ENCODE peak calls at places on chromosomes 4 and X, in six cellular contexts. Y, F, X, I, V and C are unnamed samples.

GRCh38 chr4:66489783-66490452 is 819.6 kb upstream of the EPHA5 start:
- DNase-seq in X (no peak), V (peak), I (peak), Y (peak), F (peak), C (no peak)

GRCh38 chrX:153307546-153308175 is 13.9 kb downstream of the PNMA6F start:
- DNase-seq in F (no peak), Y (no peak), V (peak), X (no peak), I (peak), C (no peak)

GRCh38 chrX:40539214-40540142 is 41.3 kb upstream of the ATP6AP2 start:
- DNase-seq in X (peak), Y (peak), I (peak), V (peak), F (peak), C (peak)

GRCh38 chr4:124278477-124278876 is 434.1 kb downstream of the ANKRD50 start:
- DNase-seq in I (peak), Y (no peak), X (no peak), F (no peak), V (peak), C (no peak)

GRCh38 chr4:675036-675804 is 878 bp downstream of the MYL5 start:
- DNase-seq in X (peak), I (no peak), Y (no peak), V (peak), F (no peak), C (peak)

GRCh38 chr4:52932586-52933482 is 70.7 kb downstream of the RASL11B start:
- DNase-seq in F (no peak), X (no peak), V (peak), Y (peak), I (peak), C (no peak)

GRCh38 chr4:78618426-78618825 is 66.9 kb downstream of the ANXA3 start:
- DNase-seq in F (no peak), V (peak), Y (peak), I (peak), X (no peak), C (no peak)

GRCh38 chrX:150421816-150422215 is 58.7 kb downstream of the MAMLD1 start:
- DNase-seq in F (no peak), Y (peak), V (no peak), X (no peak), I (no peak), C (peak)

GRCh38 chr4:177554966-177555574 is 112.8 kb upstream of the AGA start:
- DNase-seq in V (peak), Y (peak), X (no peak), I (peak), F (peak), C (no peak)

GRCh38 chr4:88823058-88823919 is 125.7 kb upstream of the NAP1L5 start:
- DNase-seq in V (peak), Y (peak), I (peak), X (peak), F (peak), C (peak)

GRCh38 chr4:39470402-39470801 is 11.5 kb downstream of the LIAS start:
- DNase-seq in Y (no peak), X (no peak), I (no peak), F (no peak), V (no peak), C (no peak)

GRCh38 chr4:155761916-155762315 is 3.1 kb downstream of the GUCY1B1 start:
- DNase-seq in X (no peak), Y (no peak), F (no peak), V (no peak), I (no peak), C (no peak)

GRCh38 chrX:104329731-104330130 is 75.0 kb upstream of the ESX1 start:
- DNase-seq in X (no peak), F (no peak), Y (no peak), I (no peak), V (no peak), C (no peak)

GRCh38 chr4:177251237-177251636 is 58.4 kb upstream of the NEIL3 start:
- DNase-seq in F (peak), I (no peak), V (no peak), Y (no peak), X (no peak), C (no peak)

GRCh38 chrX:115467961-115468360 is 93.0 kb upstream of the PLS3 start:
- DNase-seq in Y (no peak), X (no peak), F (no peak), I (no peak), V (no peak), C (no peak)

GRCh38 chr4:72295966-72296557 is 264.3 kb downstream of the NPFFR2 start:
- DNase-seq in I (peak), Y (peak), X (no peak), V (peak), F (peak), C (no peak)

GRCh38 chr4:25842229-25842840 is 20.5 kb downstream of the SEL1L3 start:
- DNase-seq in I (no peak), V (no peak), Y (no peak), X (no peak), F (no peak), C (no peak)

GRCh38 chr4:48538358-48538757 is 48.3 kb downstream of the ZAR1 start:
- DNase-seq in I (no peak), Y (no peak), F (no peak), V (no peak), X (no peak), C (no peak)

GRCh38 chr4:140152015-140152703 is 1.8 kb downstream of the MAML3 start:
- DNase-seq in I (no peak), F (peak), X (peak), V (peak), Y (no peak), C (peak)

GRCh38 chrX:39674771-39675553 is 422.8 kb downstream of the BCOR start:
- DNase-seq in I (no peak), X (no peak), F (no peak), Y (no peak), V (no peak), C (no peak)

GRCh38 chrX:115499112-115499805 is 61.7 kb upstream of the PLS3 start:
- DNase-seq in Y (no peak), X (no peak), V (no peak), F (no peak), I (peak), C (no peak)

GRCh38 chr4:24405926-24406325 is 178.4 kb downstream of the DHX15 start:
- DNase-seq in Y (no peak), X (no peak), V (no peak), I (no peak), F (no peak), C (no peak)

GRCh38 chr4:7892212-7893019 is 47.2 kb downstream of the AFAP1 start:
- DNase-seq in I (peak), Y (peak), X (peak), F (no peak), V (peak), C (no peak)

GRCh38 chrX:9318213-9318612 is 146.6 kb upstream of the TBL1X start:
- DNase-seq in Y (no peak), V (no peak), I (no peak), F (no peak), X (no peak), C (no peak)

GRCh38 chr4:70913947-70914445 is 11.8 kb downstream of the MOB1B start:
- DNase-seq in Y (peak), V (no peak), F (no peak), X (no peak), I (no peak), C (no peak)

GRCh38 chrX:17802756-17803155 is 58.3 kb downstream of the RAI2 start:
- DNase-seq in X (no peak), F (no peak), Y (no peak), I (no peak), V (no peak), C (no peak)

GRCh38 chrX:29107231-29107630 is 520.0 kb downstream of the IL1RAPL1 start:
- DNase-seq in X (no peak), I (no peak), V (no peak), F (no peak), Y (no peak), C (no peak)

GRCh38 chrX:15202458-15203177 is 67.3 kb downstream of the ASB9 start:
- DNase-seq in I (peak), X (no peak), F (no peak), V (peak), Y (peak), C (no peak)

GRCh38 chr4:30717208-30718020 is 2.8 kb upstream of the PCDH7 start:
- DNase-seq in F (peak), I (peak), V (peak), X (peak), Y (peak), C (peak)

GRCh38 chrX:2397648-2398340 is 103.0 kb downstream of the DHRSX start:
- DNase-seq in Y (peak), V (peak), F (no peak), X (no peak), I (peak), C (no peak)

GRCh38 chr4:6087669-6088068 is 69.4 kb upstream of the C4orf50 start:
- DNase-seq in Y (peak), I (peak), F (peak), X (no peak), V (peak), C (no peak)

GRCh38 chrX:12951590-12951965 is 23.3 kb upstream of the TMSB4X start:
- DNase-seq in I (no peak), V (no peak), Y (no peak), F (no peak), X (no peak), C (no peak)

GRCh38 chr4:69120869-69121268 is 24.6 kb downstream of the UGT2B7 start:
- DNase-seq in F (no peak), V (no peak), Y (no peak), X (no peak), I (no peak), C (no peak)

GRCh38 chrX:40845331-40845911 is 110.1 kb upstream of the MED14 start:
- DNase-seq in Y (peak), V (peak), X (no peak), F (peak), I (peak), C (no peak)

DNA sequence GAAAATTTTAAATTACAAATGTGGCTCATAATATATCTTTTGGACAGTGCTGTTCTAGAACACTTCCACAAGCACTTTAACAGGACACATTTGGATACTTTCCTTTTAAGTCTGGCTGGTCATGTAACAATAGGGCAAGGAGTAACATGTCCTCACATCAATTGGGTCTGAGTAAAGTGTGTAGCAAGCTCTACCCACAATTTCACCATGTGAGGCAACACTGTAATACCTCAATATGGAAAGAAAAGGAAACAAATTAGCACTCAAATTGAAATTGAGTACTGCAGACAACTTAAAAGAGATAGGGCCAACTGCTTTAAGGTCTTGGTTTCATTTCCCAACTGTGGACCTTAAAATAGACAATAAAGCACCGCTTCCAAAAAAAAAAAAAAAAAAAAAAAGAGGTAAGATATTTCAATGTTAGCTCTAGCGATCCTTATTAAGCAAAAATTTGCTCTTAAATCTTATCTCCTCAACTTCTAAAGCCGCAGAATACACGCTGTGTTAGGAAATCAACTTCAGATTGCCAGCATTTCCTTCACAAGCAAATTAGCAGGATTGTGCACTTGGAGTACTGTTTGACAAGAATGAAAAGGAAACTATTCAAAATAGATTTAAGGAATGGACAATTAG is 1.7 kb downstream of the CASK start:
- DNase-seq in F (no peak), V (peak), Y (peak), X (no peak), I (peak), C (no peak)
- H3K4me3 ChIP-seq in F (peak), V (peak), Y (peak), X (peak), I (peak), C (peak)

DNA sequence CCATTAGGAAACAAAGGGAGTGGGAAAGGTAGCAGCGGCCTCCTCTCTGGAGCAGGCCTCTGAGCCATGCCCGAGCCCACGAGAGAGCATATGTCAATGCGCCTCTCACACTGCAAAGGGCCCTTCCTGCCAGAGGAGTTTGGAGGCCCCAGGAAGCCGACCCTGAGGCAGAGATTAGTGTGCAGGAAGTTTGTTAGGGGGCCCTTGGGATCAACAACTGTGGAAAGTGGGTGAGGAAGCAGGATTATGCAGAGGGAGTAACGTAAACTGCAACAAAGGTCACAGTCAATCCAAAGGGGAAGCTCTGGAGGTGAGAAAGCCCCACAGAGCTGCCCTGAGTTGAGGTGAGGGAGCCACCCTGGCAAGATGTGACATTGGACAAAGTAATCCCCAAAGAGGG is 17.4 kb downstream of the RTL5 start:
- DNase-seq in X (no peak), I (no peak), V (no peak), F (no peak), Y (no peak), C (no peak)
- H3K4me3 ChIP-seq in X (no peak), I (no peak), V (no peak), F (no peak), Y (no peak), C (no peak)

GRCh38 chr4:150173420-150173819 is 95.2 kb downstream of the DCLK2 start:
- DNase-seq in V (peak), Y (no peak), F (no peak), I (peak), X (no peak), C (no peak)
- H3K4me3 ChIP-seq in V (no peak), Y (no peak), F (no peak), I (no peak), X (no peak), C (no peak)

DNA sequence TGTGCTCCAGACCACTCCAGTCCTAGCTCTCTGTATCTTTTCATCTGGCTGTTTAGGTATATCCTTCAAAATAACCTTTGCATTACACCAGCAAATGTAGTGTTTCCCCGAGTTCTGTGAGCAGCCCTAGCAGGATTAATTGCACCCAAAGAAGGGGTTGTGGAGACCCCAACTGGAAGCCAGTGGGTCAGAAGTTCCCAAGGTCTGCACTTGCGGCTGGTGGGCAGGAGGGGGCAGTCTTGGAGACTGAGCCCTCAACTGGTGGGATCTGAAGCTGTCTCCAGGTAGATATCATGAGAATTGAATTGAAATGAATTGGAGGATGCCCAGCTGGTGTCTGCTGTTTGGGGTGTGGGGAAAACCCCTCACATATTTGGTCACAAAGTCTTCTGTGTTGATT is 1485.3 kb upstream of the TENM3 start:
- DNase-seq in F (no peak), X (no peak), Y (no peak), V (no peak), I (no peak), C (no peak)
- H3K4me3 ChIP-seq in F (no peak), X (no peak), Y (no peak), V (no peak), I (no peak), C (no peak)

GRCh38 chr4:55547918-55548317 is 1.2 kb upstream of the CLOCK start:
- DNase-seq in Y (no peak), I (no peak), X (no peak), F (no peak), V (no peak), C (no peak)
- H3K4me3 ChIP-seq in Y (peak), I (peak), X (peak), F (peak), V (peak), C (peak)

GRCh38 chr4:153521467-153521866 is 55.3 kb downstream of the TMEM131L start:
- DNase-seq in X (no peak), Y (no peak), F (no peak), V (no peak), I (no peak), C (no peak)
- H3K4me3 ChIP-seq in X (no peak), Y (no peak), F (no peak), V (no peak), I (no peak), C (no peak)

DNA sequence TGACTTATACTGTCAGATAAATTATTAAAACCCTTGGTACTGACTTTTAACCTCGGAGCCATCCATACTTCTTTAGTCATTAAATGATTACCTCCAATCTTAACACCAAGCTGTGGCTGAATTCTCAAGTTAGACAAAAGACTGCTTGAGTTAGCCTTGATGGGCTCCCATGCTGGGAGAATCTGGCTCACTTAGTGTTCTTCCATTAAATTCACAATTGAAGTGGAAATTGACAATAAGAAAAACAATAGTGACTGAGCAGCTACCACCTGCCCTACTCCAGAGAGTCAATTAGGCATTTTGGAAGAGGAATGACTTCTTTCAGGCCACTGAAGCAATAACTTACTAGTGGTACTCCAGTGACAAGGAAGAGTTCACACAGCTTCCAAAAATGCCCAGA is 503.0 kb upstream of the CPXCR1 start:
- DNase-seq in F (no peak), X (no peak), V (no peak), Y (no peak), I (no peak), C (no peak)
- H3K4me3 ChIP-seq in F (no peak), X (no peak), V (no peak), Y (no peak), I (no peak), C (no peak)

DNA sequence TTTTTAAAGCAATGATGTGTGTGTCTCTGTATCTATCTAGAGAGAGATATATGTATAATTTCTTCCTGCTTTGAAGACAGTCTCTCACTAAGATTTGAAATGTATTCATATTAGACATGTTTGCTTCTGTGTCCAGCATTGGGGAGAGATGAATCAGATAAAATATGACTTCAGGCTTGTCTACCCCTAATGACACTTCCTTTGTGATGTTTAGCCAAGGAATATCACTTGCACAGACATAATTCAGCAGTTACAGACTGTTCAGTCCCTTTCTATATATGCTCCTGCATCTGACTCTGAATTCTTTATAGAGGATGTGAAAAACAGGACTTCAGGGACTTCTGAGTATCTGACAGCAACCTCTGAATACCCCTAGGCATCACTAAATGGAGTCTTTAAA is 158.4 kb downstream of the DCLK2 start:
- DNase-seq in X (no peak), Y (peak), V (peak), F (no peak), I (no peak), C (no peak)
- H3K4me3 ChIP-seq in X (no peak), Y (no peak), V (no peak), F (no peak), I (no peak), C (no peak)